ENCODE peak calls at places on chromosome 11, in seven cellular contexts. K, L, R, H, T, F and C are unnamed samples.
A peak's percentile ranks its signal among the peaks of the same experiment; 100 is the strongest.

GRCh38 chr11:116397556-116398167 is 375.1 kb downstream of the BUD13 start:
- DNase-seq in K (no peak), L (no peak), R (no peak), H (no peak), T (no peak), F (no peak), C (no peak)

GRCh38 chr11:116910847-116911246 is 73.4 kb upstream of the APOA1 start:
- DNase-seq in K (no peak), L (no peak), R (no peak), H (no peak), T (no peak), F (no peak), C (no peak)

GRCh38 chr11:79082920-79083319 is 357.9 kb downstream of the TENM4 start:
- DNase-seq in K (no peak), L (no peak), R (no peak), H (no peak), T (no peak), F (no peak), C (no peak)

GRCh38 chr11:34238966-34239365 is 118.8 kb downstream of the ABTB2 start:
- DNase-seq in K (no peak), L (no peak), R (no peak), H (no peak), T (no peak), F (no peak), C (no peak)

GRCh38 chr11:131893988-131894387 is 523.6 kb downstream of the NTM start:
- DNase-seq in K (no peak), L (no peak), R (no peak), H (no peak), T (no peak), F (no peak), C (no peak)

GRCh38 chr11:8247312-8247711 is 16.4 kb downstream of the LMO1 start:
- DNase-seq in K (no peak), L (no peak), R (no peak), H (no peak), T (no peak), F (no peak), C (no peak)

GRCh38 chr11:9158898-9159391 is 67.5 kb upstream of the SCUBE2 start:
- DNase-seq in K (no peak), L (no peak), R (no peak), H (no peak), T (no peak), F (peak; percentile 37), C (no peak)

GRCh38 chr11:116576523-116576922 is 196.3 kb downstream of the BUD13 start:
- DNase-seq in K (no peak), L (no peak), R (no peak), H (no peak), T (no peak), F (no peak), C (no peak)

GRCh38 chr11:7251836-7252682 is at the start of gene SYT9:
- DNase-seq in K (peak; percentile 27), L (no peak), R (peak; percentile 32), H (peak; percentile 69), T (peak; percentile 57), F (peak; percentile 1), C (peak; percentile 43)

GRCh38 chr11:67491276-67492068 is 8.6 kb downstream of the AIP start:
- DNase-seq in K (no peak), L (no peak), R (no peak), H (no peak), T (no peak), F (no peak), C (peak; percentile 44)

GRCh38 chr11:579830-580601 is 3.7 kb downstream of the PHRF1 start:
- DNase-seq in K (no peak), L (no peak), R (no peak), H (no peak), T (peak; percentile 87), F (no peak), C (no peak)

GRCh38 chr11:61891331-61892084 is at the start of gene FADS3:
- DNase-seq in K (peak; percentile 92), L (peak; percentile 80), R (peak; percentile 95), H (peak; percentile 90), T (peak; percentile 88), F (peak; percentile 68), C (peak; percentile 92)

GRCh38 chr11:34620820-34621792 is at the start of gene EHF:
- DNase-seq in K (no peak), L (no peak), R (no peak), H (peak; percentile 50), T (no peak), F (no peak), C (peak; percentile 65)

GRCh38 chr11:62012451-62013265 is 45.2 kb upstream of the FTH1 start:
- DNase-seq in K (no peak), L (no peak), R (no peak), H (no peak), T (peak; percentile 62), F (peak; percentile 28), C (no peak)

GRCh38 chr11:114074546-114075342 is 15.2 kb downstream of the ZBTB16 start:
- DNase-seq in K (no peak), L (no peak), R (peak; percentile 46), H (no peak), T (no peak), F (no peak), C (no peak)

GRCh38 chr11:501683-502287 is 5.3 kb downstream of the RNH1 start:
- DNase-seq in K (peak; percentile 16), L (no peak), R (peak; percentile 23), H (no peak), T (no peak), F (no peak), C (no peak)

GRCh38 chr11:74157169-74157568 is 13.6 kb downstream of the C2CD3 start:
- DNase-seq in K (no peak), L (no peak), R (no peak), H (no peak), T (no peak), F (peak; percentile 44), C (no peak)

GRCh38 chr11:20342347-20343279 is 20.9 kb upstream of the HTATIP2 start:
- DNase-seq in K (no peak), L (no peak), R (no peak), H (no peak), T (no peak), F (no peak), C (no peak)

GRCh38 chr11:103488021-103488420 is 378.8 kb downstream of the DYNC2H1 start:
- DNase-seq in K (no peak), L (no peak), R (no peak), H (no peak), T (no peak), F (no peak), C (no peak)

GRCh38 chr11:35412285-35412684 is 7.1 kb downstream of the SLC1A2 start:
- DNase-seq in K (no peak), L (no peak), R (no peak), H (no peak), T (no peak), F (no peak), C (no peak)

GRCh38 chr11:126547161-126547560 is 191.7 kb downstream of the ST3GAL4 start:
- DNase-seq in K (no peak), L (no peak), R (no peak), H (no peak), T (no peak), F (peak; percentile 38), C (no peak)

GRCh38 chr11:28442113-28442512 is 333.9 kb downstream of the METTL15 start:
- DNase-seq in K (no peak), L (no peak), R (no peak), H (no peak), T (no peak), F (no peak), C (no peak)

GRCh38 chr11:101264303-101264702 is 134.7 kb upstream of the PGR start:
- DNase-seq in K (no peak), L (no peak), R (no peak), H (no peak), T (no peak), F (no peak), C (no peak)

GRCh38 chr11:33948494-33948893 is 56.6 kb upstream of the LMO2 start:
- DNase-seq in K (no peak), L (no peak), R (no peak), H (no peak), T (no peak), F (no peak), C (no peak)

GRCh38 chr11:130796828-130797227 is 119.5 kb downstream of the SNX19 start:
- DNase-seq in K (no peak), L (no peak), R (no peak), H (no peak), T (no peak), F (no peak), C (no peak)

GRCh38 chr11:127345819-127346459 is 345.4 kb upstream of the KIRREL3 start:
- DNase-seq in K (no peak), L (no peak), R (peak; percentile 32), H (peak; percentile 15), T (no peak), F (peak; percentile 16), C (peak; percentile 30)

GRCh38 chr11:69669486-69669885 is 5.7 kb downstream of the LTO1 start:
- DNase-seq in K (no peak), L (no peak), R (no peak), H (no peak), T (no peak), F (no peak), C (no peak)
- H3K4me1 ChIP-seq in K (peaks cover 28% of the 10 kb centered on the region), L (peaks cover 7% of the 10 kb centered on the region), R (peaks cover 21% of the 10 kb centered on the region), H (peaks cover 4% of the 10 kb centered on the region), T (peaks cover 11% of the 10 kb centered on the region), F (peaks cover 10% of the 10 kb centered on the region), C (peaks cover 14% of the 10 kb centered on the region)

GRCh38 chr11:13970986-13971385 is 8.5 kb downstream of the SPON1 start:
- DNase-seq in K (no peak), L (no peak), R (peak; percentile 28), H (no peak), T (no peak), F (peak; percentile 68), C (peak; percentile 84)
- H3K4me1 ChIP-seq in K (no peaks in the 10 kb centered on the region), L (no peaks in the 10 kb centered on the region), R (peaks cover 10% of the 10 kb centered on the region), H (no peaks in the 10 kb centered on the region), T (no peaks in the 10 kb centered on the region), F (no peaks in the 10 kb centered on the region), C (peaks cover 14% of the 10 kb centered on the region)

GRCh38 chr11:133784359-133784758 is 61.0 kb downstream of the SPATA19 start:
- DNase-seq in K (no peak), L (no peak), R (no peak), H (no peak), T (no peak), F (no peak), C (no peak)
- H3K4me1 ChIP-seq in K (no peaks in the 10 kb centered on the region), L (no peaks in the 10 kb centered on the region), R (no peaks in the 10 kb centered on the region), H (no peaks in the 10 kb centered on the region), T (no peaks in the 10 kb centered on the region), F (no peaks in the 10 kb centered on the region), C (no peaks in the 10 kb centered on the region)

DNA sequence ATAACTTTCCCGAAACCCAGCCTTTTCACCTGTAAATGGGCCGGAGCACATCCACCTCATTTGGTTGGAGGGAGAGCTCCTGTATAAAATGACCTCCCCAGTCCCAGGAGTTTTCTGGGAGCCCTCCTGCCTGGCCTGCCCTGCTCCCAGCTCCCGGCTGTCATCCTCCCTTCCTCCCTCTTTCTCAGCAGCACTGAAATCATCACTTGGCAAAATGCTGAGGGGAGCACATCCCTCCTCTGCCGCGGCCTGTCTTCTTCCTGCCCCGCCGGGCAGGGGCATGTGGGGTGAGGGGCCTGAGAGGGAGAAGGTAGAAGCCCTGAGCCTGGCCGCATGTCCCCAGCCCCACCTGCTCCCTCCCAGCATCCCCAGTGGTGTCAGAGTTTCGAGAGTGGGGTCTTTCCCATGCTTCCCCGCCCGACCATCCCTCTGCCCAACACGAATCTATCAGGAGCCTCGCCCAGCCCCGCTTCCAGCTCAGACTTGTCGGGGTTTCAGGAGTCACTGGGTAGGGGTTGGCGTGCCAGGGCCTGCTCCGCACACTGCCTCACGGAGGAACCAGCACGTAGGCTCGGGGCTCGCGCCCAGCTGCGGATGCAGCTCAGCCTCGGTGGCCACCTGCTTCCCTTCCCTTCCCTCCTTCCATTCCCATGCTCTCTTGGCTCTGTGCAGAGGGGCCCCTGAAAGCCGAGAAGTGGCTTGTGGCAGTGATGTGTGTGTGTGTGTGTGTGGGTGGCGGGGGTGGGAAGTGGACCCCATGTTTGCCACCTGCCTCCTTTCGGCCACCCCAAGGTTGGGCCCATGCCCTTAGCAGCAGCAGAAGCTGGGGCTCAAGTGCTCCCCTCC is 37.1 kb downstream of the NECTIN1 start:
- DNase-seq in K (no peak), L (no peak), R (no peak), H (no peak), T (no peak), F (no peak), C (no peak)
- H3K4me1 ChIP-seq in K (no peaks in the 10 kb centered on the region), L (no peaks in the 10 kb centered on the region), R (no peaks in the 10 kb centered on the region), H (peaks cover 4% of the 10 kb centered on the region), T (no peaks in the 10 kb centered on the region), F (no peaks in the 10 kb centered on the region), C (peaks cover 12% of the 10 kb centered on the region)